ENCODE peak calls at places on chromosomes 3 and 15, in ten cellular contexts. R, L, E, N, S, X, M, K, G and T are unnamed samples.

GRCh38 chr15:85457392-85457968 is 77.1 kb downstream of the AKAP13 start:
- DNase-seq in X (no peak), L (no peak), R (no peak), E (no peak), M (no peak), N (no peak), G (no peak), S (no peak), K (peak), T (no peak)

GRCh38 chr3:126364731-126365301 is 7.6 kb upstream of the KLF15 start:
- DNase-seq in K (peak), R (no peak), S (no peak), E (no peak), N (no peak), G (no peak), M (no peak), L (no peak), X (no peak), T (no peak)

GRCh38 chr3:10366681-10367101 is 45.8 kb upstream of the SEC13 start:
- DNase-seq in L (no peak), E (no peak), R (no peak), X (no peak), S (no peak), M (no peak), N (no peak), K (no peak), G (peak), T (peak)

GRCh38 chr3:104460477-104461406 is 906.0 kb upstream of the ALCAM start:
- DNase-seq in E (no peak), S (no peak), K (no peak), M (no peak), N (no peak), X (no peak), G (peak), L (no peak), R (no peak), T (no peak)

GRCh38 chr15:53588773-53589172 is 170.7 kb downstream of the WDR72 start:
- DNase-seq in R (no peak), N (no peak), S (no peak), G (no peak), M (no peak), L (no peak), E (no peak), K (no peak), X (no peak), T (no peak)

GRCh38 chr15:68311859-68312557 is 34.5 kb downstream of the FEM1B start:
- DNase-seq in R (no peak), X (no peak), N (peak), E (no peak), G (no peak), S (no peak), M (no peak), L (no peak), K (no peak), T (no peak)

GRCh38 chr3:6124875-6125274 is 736.0 kb upstream of the GRM7 start:
- DNase-seq in L (no peak), M (no peak), X (no peak), G (no peak), E (no peak), N (no peak), R (no peak), S (no peak), K (no peak), T (no peak)

GRCh38 chr15:32222716-32223115 is 180.4 kb downstream of the GOLGA8K start:
- DNase-seq in M (no peak), R (no peak), X (no peak), K (no peak), S (no peak), G (no peak), N (no peak), L (no peak), E (no peak), T (no peak)

GRCh38 chr3:175149675-175150074 is 290.5 kb downstream of the NAALADL2 start:
- DNase-seq in M (peak), N (no peak), X (no peak), K (peak), G (no peak), E (peak), S (no peak), L (peak), R (no peak), T (no peak)

GRCh38 chr3:195012571-195012970 is 258.4 kb downstream of the XXYLT1 start:
- DNase-seq in N (no peak), L (no peak), S (no peak), G (no peak), X (no peak), K (no peak), M (no peak), E (peak), R (peak), T (no peak)

GRCh38 chr3:10816019-10816862 is at the start of gene SLC6A11:
- DNase-seq in E (no peak), G (no peak), K (no peak), S (no peak), N (no peak), R (no peak), L (no peak), M (peak), X (peak), T (no peak)

GRCh38 chr3:172984938-172985337 is 156.1 kb downstream of the SPATA16 start:
- DNase-seq in R (no peak), L (no peak), E (no peak), S (no peak), M (no peak), G (no peak), K (no peak), X (no peak), N (no peak), T (no peak)

GRCh38 chr3:160169139-160169830 is 55.9 kb upstream of the C3orf80 start:
- DNase-seq in N (no peak), R (no peak), S (peak), K (no peak), M (no peak), E (no peak), G (no peak), X (no peak), L (no peak), T (no peak)

GRCh38 chr3:37907371-37907770 is 45.7 kb downstream of the CTDSPL start:
- DNase-seq in L (no peak), X (no peak), R (no peak), E (no peak), M (no peak), G (no peak), K (no peak), S (no peak), N (no peak), T (no peak)

GRCh38 chr3:140563206-140563605 is 114.7 kb upstream of the TRIM42 start:
- DNase-seq in M (no peak), N (no peak), K (no peak), X (no peak), R (no peak), S (no peak), G (no peak), L (no peak), E (no peak), T (no peak)

GRCh38 chr3:3827111-3827510 is 27.9 kb downstream of the LRRN1 start:
- DNase-seq in R (no peak), M (no peak), K (no peak), S (no peak), L (no peak), G (no peak), E (no peak), N (no peak), X (no peak), T (no peak)

GRCh38 chr3:58117561-58118305 is 93.0 kb downstream of the DNASE1L3 start:
- DNase-seq in E (peak), L (peak), N (no peak), S (no peak), M (no peak), K (no peak), G (peak), X (no peak), R (no peak), T (no peak)

GRCh38 chr3:156704370-156705036 is 30.1 kb downstream of the TIPARP start:
- DNase-seq in M (peak), G (no peak), L (no peak), K (no peak), R (no peak), E (no peak), N (no peak), S (no peak), X (no peak), T (no peak)

GRCh38 chr3:79187441-79187840 is 580.4 kb downstream of the ROBO1 start:
- DNase-seq in G (no peak), L (no peak), X (no peak), S (no peak), E (no peak), M (no peak), R (no peak), K (no peak), N (no peak), T (no peak)

GRCh38 chr3:183984337-183984736 is 33.3 kb downstream of the ABCC5 start:
- DNase-seq in X (peak), G (no peak), E (no peak), N (no peak), S (no peak), R (no peak), K (no peak), L (no peak), M (no peak), T (no peak)

GRCh38 chr15:40594429-40594836 is 384 bp downstream of the KNL1 start:
- DNase-seq in E (no peak), N (peak), S (peak), R (peak), M (peak), X (peak), G (no peak), K (peak), L (peak), T (peak)

GRCh38 chr3:185537369-185537970 is 14.9 kb downstream of the LIPH start:
- DNase-seq in L (peak), K (peak), N (peak), G (peak), E (peak), S (peak), X (no peak), M (peak), R (peak), T (peak)
- TF ChIP-seq POLR2AphosphoS5 in L (peak), K (peak), N (no peak), G (no peak), E (peak), S (no peak), X (no peak), M (no peak), R (no peak), T (peak)

GRCh38 chr3:22007376-22007775 is 256.4 kb upstream of the ZNF385D start:
- DNase-seq in N (no peak), K (no peak), G (no peak), M (no peak), S (no peak), L (no peak), R (no peak), X (no peak), E (no peak), T (peak)
- H3K27ac ChIP-seq in N (no peak), K (no peak), G (no peak), M (no peak), S (no peak), L (no peak), R (no peak), X (no peak), E (no peak), T (no peak)

GRCh38 chr3:122797291-122797690 is 2.4 kb downstream of the SLC49A4 start:
- DNase-seq in L (no peak), E (no peak), X (no peak), S (no peak), N (no peak), G (no peak), M (no peak), R (no peak), K (no peak), T (no peak)
- TF ChIP-seq POLR2AphosphoS5 in L (no peak), E (no peak), X (no peak), S (no peak), N (no peak), G (no peak), M (no peak), R (no peak), K (peak), T (no peak)

GRCh38 chr3:179671709-179672337 is 19.0 kb downstream of the USP13 start:
- DNase-seq in K (no peak), S (no peak), G (peak), X (no peak), N (no peak), E (no peak), L (no peak), R (no peak), M (peak), T (no peak)
- H3K27ac ChIP-seq in K (no peak), S (no peak), G (peak), X (no peak), N (no peak), E (no peak), L (no peak), R (peak), M (peak), T (no peak)

DNA sequence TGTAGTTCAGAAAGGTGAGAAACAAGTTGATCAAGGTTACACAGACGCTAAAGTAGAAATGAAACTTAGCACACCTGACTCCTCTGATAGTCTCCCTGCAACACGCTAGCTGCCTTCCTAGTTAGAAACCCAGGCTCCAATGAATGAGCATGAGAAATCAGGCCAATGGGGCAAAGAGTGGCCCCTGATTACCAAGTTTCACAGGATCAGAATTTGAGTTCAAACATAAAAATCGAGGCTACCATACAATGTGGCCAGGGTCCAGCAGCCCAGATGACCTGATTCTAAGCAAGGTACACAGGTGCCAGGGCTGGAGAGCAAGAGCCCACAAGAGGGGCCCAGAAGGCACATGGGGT is 7.7 kb downstream of the PLD1 start:
- DNase-seq in S (no peak), L (no peak), K (no peak), N (no peak), E (no peak), G (no peak), X (no peak), R (no peak), M (no peak), T (no peak)
- TF ChIP-seq POLR2AphosphoS5 in S (no peak), L (no peak), K (no peak), N (no peak), E (no peak), G (no peak), X (no peak), R (no peak), M (no peak), T (no peak)